ENCODE peak calls at places on chromosomes 11 and 22, in nine cellular contexts. One of them, this sample, is unnamed.

GRCh38 chr11:22459053-22459452 is 120.9 kb downstream of the SLC17A6 start:
- DNase-seq in iris pigment epithelial cell: peak; percentile 90
- DNase-seq in NCI-H1105 treated with DMSO at 0.1 percent for 48 hours: no peak
- DNase-seq in T47D: no peak
- DNase-seq in T-helper 9 cell: no peak
- DNase-seq in KBM-7: no peak
- DNase-seq in NCI-H1417: no peak
- DNase-seq in stimulated activated CD4-positive, alpha-beta T cell treated with anti-CD3 and anti-CD28 coated beads, Interleukin-1b, Interleukin-23, amount 100 ng/mL, for 24 hours: no peak
- DNase-seq in EH: peak; percentile 39
- DNase-seq in this sample: no peak

GRCh38 chr11:14036495-14036894 is 74.0 kb downstream of the SPON1 start:
- DNase-seq in iris pigment epithelial cell: no peak
- DNase-seq in NCI-H1105 treated with DMSO at 0.1 percent for 48 hours: no peak
- DNase-seq in T47D: no peak
- DNase-seq in T-helper 9 cell: no peak
- DNase-seq in KBM-7: no peak
- DNase-seq in NCI-H1417: no peak
- DNase-seq in stimulated activated CD4-positive, alpha-beta T cell treated with anti-CD3 and anti-CD28 coated beads, Interleukin-1b, Interleukin-23, amount 100 ng/mL, for 24 hours: no peak
- DNase-seq in EH: no peak
- DNase-seq in this sample: no peak

GRCh38 chr22:28013611-28014010 is 94.6 kb upstream of the PITPNB start:
- DNase-seq in iris pigment epithelial cell: no peak
- DNase-seq in NCI-H1105 treated with DMSO at 0.1 percent for 48 hours: no peak
- DNase-seq in T47D: no peak
- DNase-seq in T-helper 9 cell: no peak
- DNase-seq in KBM-7: no peak
- DNase-seq in NCI-H1417: no peak
- DNase-seq in stimulated activated CD4-positive, alpha-beta T cell treated with anti-CD3 and anti-CD28 coated beads, Interleukin-1b, Interleukin-23, amount 100 ng/mL, for 24 hours: no peak
- DNase-seq in EH: no peak
- DNase-seq in this sample: no peak

GRCh38 chr11:24679686-24680318 is 182.9 kb downstream of the LUZP2 start:
- DNase-seq in iris pigment epithelial cell: no peak
- DNase-seq in NCI-H1105 treated with DMSO at 0.1 percent for 48 hours: no peak
- DNase-seq in T47D: no peak
- DNase-seq in T-helper 9 cell: no peak
- DNase-seq in KBM-7: no peak
- DNase-seq in NCI-H1417: no peak
- DNase-seq in stimulated activated CD4-positive, alpha-beta T cell treated with anti-CD3 and anti-CD28 coated beads, Interleukin-1b, Interleukin-23, amount 100 ng/mL, for 24 hours: no peak
- DNase-seq in EH: no peak
- DNase-seq in this sample: no peak

GRCh38 chr11:122342089-122342749 is 226.2 kb upstream of the BLID start:
- DNase-seq in iris pigment epithelial cell: no peak
- DNase-seq in NCI-H1105 treated with DMSO at 0.1 percent for 48 hours: no peak
- DNase-seq in T47D: no peak
- DNase-seq in T-helper 9 cell: no peak
- DNase-seq in KBM-7: peak; percentile 59
- DNase-seq in NCI-H1417: no peak
- DNase-seq in stimulated activated CD4-positive, alpha-beta T cell treated with anti-CD3 and anti-CD28 coated beads, Interleukin-1b, Interleukin-23, amount 100 ng/mL, for 24 hours: no peak
- DNase-seq in EH: no peak
- DNase-seq in this sample: no peak

GRCh38 chr11:47449541-47449940 is 605 bp upstream of the RAPSN start:
- DNase-seq in iris pigment epithelial cell: no peak
- DNase-seq in NCI-H1105 treated with DMSO at 0.1 percent for 48 hours: no peak
- DNase-seq in T47D: no peak
- DNase-seq in T-helper 9 cell: no peak
- DNase-seq in KBM-7: no peak
- DNase-seq in NCI-H1417: no peak
- DNase-seq in stimulated activated CD4-positive, alpha-beta T cell treated with anti-CD3 and anti-CD28 coated beads, Interleukin-1b, Interleukin-23, amount 100 ng/mL, for 24 hours: no peak
- DNase-seq in EH: no peak
- DNase-seq in this sample: no peak

GRCh38 chr11:24949406-24949805 is 452.6 kb downstream of the LUZP2 start:
- DNase-seq in iris pigment epithelial cell: no peak
- DNase-seq in NCI-H1105 treated with DMSO at 0.1 percent for 48 hours: no peak
- DNase-seq in T47D: no peak
- DNase-seq in T-helper 9 cell: no peak
- DNase-seq in KBM-7: no peak
- DNase-seq in NCI-H1417: no peak
- DNase-seq in stimulated activated CD4-positive, alpha-beta T cell treated with anti-CD3 and anti-CD28 coated beads, Interleukin-1b, Interleukin-23, amount 100 ng/mL, for 24 hours: no peak
- DNase-seq in EH: no peak
- DNase-seq in this sample: no peak

GRCh38 chr11:36376315-36376887 is 80.3 kb downstream of the PRR5L start:
- DNase-seq in iris pigment epithelial cell: peak; percentile 55
- DNase-seq in NCI-H1105 treated with DMSO at 0.1 percent for 48 hours: no peak
- DNase-seq in T47D: peak; percentile 35
- DNase-seq in T-helper 9 cell: no peak
- DNase-seq in KBM-7: no peak
- DNase-seq in NCI-H1417: peak; percentile 14
- DNase-seq in stimulated activated CD4-positive, alpha-beta T cell treated with anti-CD3 and anti-CD28 coated beads, Interleukin-1b, Interleukin-23, amount 100 ng/mL, for 24 hours: no peak
- DNase-seq in EH: peak; percentile 68
- DNase-seq in this sample: no peak

GRCh38 chr11:19311306-19312030 is 70.7 kb upstream of the E2F8 start:
- DNase-seq in iris pigment epithelial cell: peak; percentile 43
- DNase-seq in NCI-H1105 treated with DMSO at 0.1 percent for 48 hours: peak; percentile 45
- DNase-seq in T47D: peak; percentile 44
- DNase-seq in T-helper 9 cell: peak; percentile 5
- DNase-seq in KBM-7: peak; percentile 35
- DNase-seq in NCI-H1417: peak; percentile 34
- DNase-seq in stimulated activated CD4-positive, alpha-beta T cell treated with anti-CD3 and anti-CD28 coated beads, Interleukin-1b, Interleukin-23, amount 100 ng/mL, for 24 hours: peak; percentile 27
- DNase-seq in EH: peak; percentile 66
- DNase-seq in this sample: no peak

GRCh38 chr11:67646535-67647336 is 3.8 kb downstream of the ACY3 start:
- DNase-seq in iris pigment epithelial cell: no peak
- DNase-seq in NCI-H1105 treated with DMSO at 0.1 percent for 48 hours: no peak
- DNase-seq in T47D: no peak
- DNase-seq in T-helper 9 cell: no peak
- DNase-seq in KBM-7: peak; percentile 89
- DNase-seq in NCI-H1417: no peak
- DNase-seq in stimulated activated CD4-positive, alpha-beta T cell treated with anti-CD3 and anti-CD28 coated beads, Interleukin-1b, Interleukin-23, amount 100 ng/mL, for 24 hours: no peak
- DNase-seq in EH: no peak
- DNase-seq in this sample: no peak

GRCh38 chr11:86174101-86175046 is 70.2 kb upstream of the EED start:
- DNase-seq in iris pigment epithelial cell: peak; percentile 98
- DNase-seq in NCI-H1105 treated with DMSO at 0.1 percent for 48 hours: no peak
- DNase-seq in T47D: no peak
- DNase-seq in T-helper 9 cell: no peak
- DNase-seq in KBM-7: no peak
- DNase-seq in NCI-H1417: no peak
- DNase-seq in stimulated activated CD4-positive, alpha-beta T cell treated with anti-CD3 and anti-CD28 coated beads, Interleukin-1b, Interleukin-23, amount 100 ng/mL, for 24 hours: no peak
- DNase-seq in EH: peak; percentile 99
- DNase-seq in this sample: no peak

GRCh38 chr22:49238181-49239141 is 589.2 kb downstream of the BRD1 start:
- DNase-seq in iris pigment epithelial cell: no peak
- DNase-seq in NCI-H1105 treated with DMSO at 0.1 percent for 48 hours: no peak
- DNase-seq in T47D: no peak
- DNase-seq in T-helper 9 cell: no peak
- DNase-seq in KBM-7: no peak
- DNase-seq in NCI-H1417: no peak
- DNase-seq in stimulated activated CD4-positive, alpha-beta T cell treated with anti-CD3 and anti-CD28 coated beads, Interleukin-1b, Interleukin-23, amount 100 ng/mL, for 24 hours: no peak
- DNase-seq in EH: no peak
- DNase-seq in this sample: no peak

GRCh38 chr11:33608386-33608785 is 92.2 kb downstream of the C11orf91 start:
- DNase-seq in iris pigment epithelial cell: no peak
- DNase-seq in NCI-H1105 treated with DMSO at 0.1 percent for 48 hours: no peak
- DNase-seq in T47D: no peak
- DNase-seq in T-helper 9 cell: no peak
- DNase-seq in KBM-7: no peak
- DNase-seq in NCI-H1417: peak; percentile 14
- DNase-seq in stimulated activated CD4-positive, alpha-beta T cell treated with anti-CD3 and anti-CD28 coated beads, Interleukin-1b, Interleukin-23, amount 100 ng/mL, for 24 hours: no peak
- DNase-seq in EH: no peak
- DNase-seq in this sample: no peak

GRCh38 chr11:104653011-104653806 is 245.1 kb downstream of the CASP12 start:
- DNase-seq in iris pigment epithelial cell: peak; percentile 55
- DNase-seq in NCI-H1105 treated with DMSO at 0.1 percent for 48 hours: no peak
- DNase-seq in T47D: peak; percentile 17
- DNase-seq in T-helper 9 cell: no peak
- DNase-seq in KBM-7: peak; percentile 69
- DNase-seq in NCI-H1417: no peak
- DNase-seq in stimulated activated CD4-positive, alpha-beta T cell treated with anti-CD3 and anti-CD28 coated beads, Interleukin-1b, Interleukin-23, amount 100 ng/mL, for 24 hours: no peak
- DNase-seq in EH: peak; percentile 0
- DNase-seq in this sample: no peak

GRCh38 chr11:36254739-36255138 is 34.5 kb downstream of the COMMD9 start:
- DNase-seq in iris pigment epithelial cell: peak; percentile 75
- DNase-seq in NCI-H1105 treated with DMSO at 0.1 percent for 48 hours: no peak
- DNase-seq in T47D: no peak
- DNase-seq in T-helper 9 cell: no peak
- DNase-seq in KBM-7: no peak
- DNase-seq in NCI-H1417: no peak
- DNase-seq in stimulated activated CD4-positive, alpha-beta T cell treated with anti-CD3 and anti-CD28 coated beads, Interleukin-1b, Interleukin-23, amount 100 ng/mL, for 24 hours: no peak
- DNase-seq in EH: no peak
- DNase-seq in this sample: no peak

GRCh38 chr11:45736424-45736823 is 68.5 kb upstream of the SLC35C1 start:
- DNase-seq in iris pigment epithelial cell: peak; percentile 71
- DNase-seq in NCI-H1105 treated with DMSO at 0.1 percent for 48 hours: no peak
- DNase-seq in T47D: peak; percentile 68
- DNase-seq in T-helper 9 cell: no peak
- DNase-seq in KBM-7: no peak
- DNase-seq in NCI-H1417: no peak
- DNase-seq in stimulated activated CD4-positive, alpha-beta T cell treated with anti-CD3 and anti-CD28 coated beads, Interleukin-1b, Interleukin-23, amount 100 ng/mL, for 24 hours: no peak
- DNase-seq in EH: peak; percentile 4
- DNase-seq in this sample: no peak

GRCh38 chr11:12693485-12694181 is 19.4 kb downstream of the TEAD1 start:
- DNase-seq in iris pigment epithelial cell: peak; percentile 99
- DNase-seq in NCI-H1105 treated with DMSO at 0.1 percent for 48 hours: peak; percentile 95
- DNase-seq in T47D: peak; percentile 37
- DNase-seq in T-helper 9 cell: no peak
- DNase-seq in KBM-7: peak; percentile 71
- DNase-seq in NCI-H1417: peak; percentile 67
- DNase-seq in stimulated activated CD4-positive, alpha-beta T cell treated with anti-CD3 and anti-CD28 coated beads, Interleukin-1b, Interleukin-23, amount 100 ng/mL, for 24 hours: no peak
- DNase-seq in EH: peak; percentile 99
- DNase-seq in this sample: no peak

GRCh38 chr11:61413496-61413895 is 16.3 kb downstream of the CPSF7 start:
- DNase-seq in iris pigment epithelial cell: peak; percentile 40
- DNase-seq in NCI-H1105 treated with DMSO at 0.1 percent for 48 hours: no peak
- DNase-seq in T47D: no peak
- DNase-seq in T-helper 9 cell: no peak
- DNase-seq in KBM-7: no peak
- DNase-seq in NCI-H1417: no peak
- DNase-seq in stimulated activated CD4-positive, alpha-beta T cell treated with anti-CD3 and anti-CD28 coated beads, Interleukin-1b, Interleukin-23, amount 100 ng/mL, for 24 hours: no peak
- DNase-seq in EH: peak; percentile 21
- DNase-seq in this sample: no peak

GRCh38 chr11:73001615-73002014 is 140.5 kb downstream of the FCHSD2 start:
- DNase-seq in iris pigment epithelial cell: no peak
- DNase-seq in NCI-H1105 treated with DMSO at 0.1 percent for 48 hours: peak; percentile 41
- DNase-seq in T47D: no peak
- DNase-seq in T-helper 9 cell: no peak
- DNase-seq in KBM-7: no peak
- DNase-seq in NCI-H1417: peak; percentile 65
- DNase-seq in stimulated activated CD4-positive, alpha-beta T cell treated with anti-CD3 and anti-CD28 coated beads, Interleukin-1b, Interleukin-23, amount 100 ng/mL, for 24 hours: no peak
- DNase-seq in EH: no peak
- DNase-seq in this sample: no peak

GRCh38 chr11:2444301-2445106 is at the start of the genes KCNQ1 and TRPM5:
- DNase-seq in iris pigment epithelial cell: no peak
- DNase-seq in NCI-H1105 treated with DMSO at 0.1 percent for 48 hours: peak; percentile 68
- DNase-seq in T47D: peak; percentile 77
- DNase-seq in T-helper 9 cell: peak; percentile 79
- DNase-seq in KBM-7: no peak
- DNase-seq in NCI-H1417: peak; percentile 64
- DNase-seq in stimulated activated CD4-positive, alpha-beta T cell treated with anti-CD3 and anti-CD28 coated beads, Interleukin-1b, Interleukin-23, amount 100 ng/mL, for 24 hours: peak; percentile 74
- DNase-seq in EH: peak; percentile 5
- DNase-seq in this sample: peak; percentile 71

GRCh38 chr22:38269466-38269865 is 3.3 kb downstream of the TMEM184B start:
- DNase-seq in iris pigment epithelial cell: no peak
- DNase-seq in NCI-H1105 treated with DMSO at 0.1 percent for 48 hours: no peak
- DNase-seq in T47D: no peak
- DNase-seq in T-helper 9 cell: no peak
- DNase-seq in KBM-7: no peak
- DNase-seq in NCI-H1417: no peak
- DNase-seq in stimulated activated CD4-positive, alpha-beta T cell treated with anti-CD3 and anti-CD28 coated beads, Interleukin-1b, Interleukin-23, amount 100 ng/mL, for 24 hours: no peak
- DNase-seq in EH: no peak
- DNase-seq in this sample: no peak

GRCh38 chr11:131999084-131999483 is 628.7 kb downstream of the NTM start:
- DNase-seq in iris pigment epithelial cell: peak; percentile 8
- DNase-seq in NCI-H1105 treated with DMSO at 0.1 percent for 48 hours: peak; percentile 96
- DNase-seq in T47D: no peak
- DNase-seq in T-helper 9 cell: no peak
- DNase-seq in KBM-7: no peak
- DNase-seq in NCI-H1417: peak; percentile 85
- DNase-seq in stimulated activated CD4-positive, alpha-beta T cell treated with anti-CD3 and anti-CD28 coated beads, Interleukin-1b, Interleukin-23, amount 100 ng/mL, for 24 hours: no peak
- DNase-seq in EH: no peak
- DNase-seq in this sample: no peak

GRCh38 chr22:29268511-29269229 is 602 bp downstream of the EWSR1 start:
- DNase-seq in iris pigment epithelial cell: peak; percentile 70
- DNase-seq in NCI-H1105 treated with DMSO at 0.1 percent for 48 hours: peak; percentile 34
- DNase-seq in T47D: peak; percentile 64
- DNase-seq in T-helper 9 cell: peak; percentile 27
- DNase-seq in KBM-7: peak; percentile 41
- DNase-seq in NCI-H1417: peak; percentile 77
- DNase-seq in stimulated activated CD4-positive, alpha-beta T cell treated with anti-CD3 and anti-CD28 coated beads, Interleukin-1b, Interleukin-23, amount 100 ng/mL, for 24 hours: no peak
- DNase-seq in EH: peak; percentile 73
- DNase-seq in this sample: peak; percentile 19

GRCh38 chr22:30943368-30943767 is 25.2 kb downstream of the MORC2 start:
- DNase-seq in iris pigment epithelial cell: no peak
- DNase-seq in NCI-H1105 treated with DMSO at 0.1 percent for 48 hours: no peak
- DNase-seq in T47D: no peak
- DNase-seq in T-helper 9 cell: peak; percentile 59
- DNase-seq in KBM-7: no peak
- DNase-seq in NCI-H1417: no peak
- DNase-seq in stimulated activated CD4-positive, alpha-beta T cell treated with anti-CD3 and anti-CD28 coated beads, Interleukin-1b, Interleukin-23, amount 100 ng/mL, for 24 hours: no peak
- DNase-seq in EH: no peak
- DNase-seq in this sample: peak; percentile 55

GRCh38 chr22:22454997-22455396 is 53.5 kb downstream of the ZNF280B start:
- DNase-seq in iris pigment epithelial cell: no peak
- DNase-seq in NCI-H1105 treated with DMSO at 0.1 percent for 48 hours: no peak
- DNase-seq in T47D: no peak
- DNase-seq in T-helper 9 cell: no peak
- DNase-seq in KBM-7: no peak
- DNase-seq in NCI-H1417: no peak
- DNase-seq in stimulated activated CD4-positive, alpha-beta T cell treated with anti-CD3 and anti-CD28 coated beads, Interleukin-1b, Interleukin-23, amount 100 ng/mL, for 24 hours: no peak
- DNase-seq in EH: no peak
- DNase-seq in this sample: no peak

GRCh38 chr22:32378703-32379272 is 21.1 kb downstream of the RFPL3 start:
- DNase-seq in iris pigment epithelial cell: peak; percentile 28
- DNase-seq in NCI-H1105 treated with DMSO at 0.1 percent for 48 hours: no peak
- DNase-seq in T47D: peak; percentile 61
- DNase-seq in T-helper 9 cell: no peak
- DNase-seq in KBM-7: peak; percentile 65
- DNase-seq in NCI-H1417: no peak
- DNase-seq in stimulated activated CD4-positive, alpha-beta T cell treated with anti-CD3 and anti-CD28 coated beads, Interleukin-1b, Interleukin-23, amount 100 ng/mL, for 24 hours: no peak
- DNase-seq in EH: peak; percentile 41
- DNase-seq in this sample: no peak

GRCh38 chr22:17980638-17981051 is 43.7 kb downstream of the MICAL3 start:
- DNase-seq in iris pigment epithelial cell: peak; percentile 36
- DNase-seq in NCI-H1105 treated with DMSO at 0.1 percent for 48 hours: no peak
- DNase-seq in T47D: no peak
- DNase-seq in T-helper 9 cell: peak; percentile 19
- DNase-seq in KBM-7: peak; percentile 91
- DNase-seq in NCI-H1417: no peak
- DNase-seq in stimulated activated CD4-positive, alpha-beta T cell treated with anti-CD3 and anti-CD28 coated beads, Interleukin-1b, Interleukin-23, amount 100 ng/mL, for 24 hours: no peak
- DNase-seq in EH: no peak
- DNase-seq in this sample: peak; percentile 7

GRCh38 chr22:38077595-38077994 is 6.4 kb downstream of the SLC16A8 start:
- DNase-seq in iris pigment epithelial cell: no peak
- DNase-seq in NCI-H1105 treated with DMSO at 0.1 percent for 48 hours: no peak
- DNase-seq in T47D: no peak
- DNase-seq in T-helper 9 cell: no peak
- DNase-seq in KBM-7: no peak
- DNase-seq in NCI-H1417: no peak
- DNase-seq in stimulated activated CD4-positive, alpha-beta T cell treated with anti-CD3 and anti-CD28 coated beads, Interleukin-1b, Interleukin-23, amount 100 ng/mL, for 24 hours: no peak
- DNase-seq in EH: no peak
- DNase-seq in this sample: no peak

This sample was measured in T follicular helper cell.